ENCODE peak calls at places on chromosomes 13 and 19, in nine cellular contexts. P is iPS DF 19.7; S is activated CD8-positive, alpha-beta memory T cell treated with anti-CD3 and anti-CD28 coated beads for 24 hours; J is CD8-positive, alpha-beta memory T cell; L is fibroblast of mammary gland; E is AG04449; D is DMS153; M is NCI-H1092 treated with DMSO at 0.1 percent for 48 hours; A is GM04504. N is an unnamed sample.
A peak's percentile ranks its signal among the peaks of the same experiment; 100 is the strongest.

GRCh38 chr13:81929988-81930387 is 1589.1 kb upstream of the SPRY2 start:
- DNase-seq in P (peak; percentile 42), S (no peak), J (no peak), L (peak; percentile 8), E (no peak), D (peak; percentile 10), M (peak; percentile 52), A (no peak), N (peak; percentile 46)

GRCh38 chr19:572891-573825 is 762 bp downstream of the BSG start:
- DNase-seq in P (no peak), S (no peak), J (peak; percentile 52), L (peak; percentile 66), E (no peak), D (no peak), M (peak; percentile 48), A (no peak), N (peak; percentile 73)

GRCh38 chr13:99969934-99970760 is 1.4 kb downstream of the ZIC5 start:
- DNase-seq in P (no peak), S (peak; percentile 75), J (no peak), L (peak; percentile 26), E (no peak), D (peak; percentile 30), M (peak; percentile 84), A (no peak), N (peak; percentile 94)

GRCh38 chr13:42753697-42754096 is 27.7 kb upstream of the FAM216B start:
- DNase-seq in P (no peak), S (no peak), J (no peak), L (peak; percentile 65), E (no peak), D (peak; percentile 31), M (no peak), A (no peak), N (no peak)

GRCh38 chr19:3857449-3858003 is 11.3 kb downstream of the ZFR2 start:
- DNase-seq in P (no peak), S (no peak), J (no peak), L (no peak), E (no peak), D (peak; percentile 14), M (peak; percentile 12), A (no peak), N (no peak)

GRCh38 chr13:100108913-100109507 is 20.1 kb downstream of the PCCA start:
- DNase-seq in P (no peak), S (no peak), J (no peak), L (no peak), E (no peak), D (no peak), M (no peak), A (no peak), N (no peak)

GRCh38 chr19:1007852-1008251 is 7.6 kb downstream of the GRIN3B start:
- DNase-seq in P (no peak), S (no peak), J (no peak), L (no peak), E (no peak), D (no peak), M (no peak), A (no peak), N (no peak)

GRCh38 chr19:23817519-23817918 is 58.8 kb upstream of the ZNF681 start:
- DNase-seq in P (peak; percentile 56), S (no peak), J (peak; percentile 62), L (peak; percentile 17), E (no peak), D (no peak), M (no peak), A (no peak), N (peak; percentile 75)

GRCh38 chr13:45228002-45228401 is 27.2 kb upstream of the KCTD4 start:
- DNase-seq in P (no peak), S (no peak), J (no peak), L (no peak), E (no peak), D (no peak), M (no peak), A (no peak), N (no peak)

GRCh38 chr13:109700176-109700575 is 86.2 kb downstream of the IRS2 start:
- DNase-seq in P (no peak), S (no peak), J (no peak), L (peak; percentile 80), E (no peak), D (peak; percentile 95), M (peak; percentile 83), A (peak; percentile 15), N (peak; percentile 59)

GRCh38 chr13:87754097-87754496 is 82.9 kb downstream of the SLITRK5 start:
- DNase-seq in P (no peak), S (no peak), J (no peak), L (no peak), E (no peak), D (no peak), M (no peak), A (no peak), N (no peak)

GRCh38 chr19:24029941-24030636 is 56.9 kb upstream of the ZNF254 start:
- DNase-seq in P (no peak), S (no peak), J (no peak), L (no peak), E (no peak), D (no peak), M (peak; percentile 13), A (no peak), N (peak; percentile 57)

GRCh38 chr13:99313473-99313872 is 6.3 kb upstream of the GPR183 start:
- DNase-seq in P (no peak), S (no peak), J (no peak), L (no peak), E (no peak), D (no peak), M (peak; percentile 11), A (no peak), N (no peak)

GRCh38 chr19:3507371-3508120 is 1.4 kb downstream of the FZR1 start:
- DNase-seq in P (peak; percentile 30), S (peak; percentile 64), J (peak; percentile 69), L (no peak), E (no peak), D (no peak), M (no peak), A (no peak), N (peak; percentile 83)

GRCh38 chr13:76472916-76473315 is 413.3 kb downstream of the KCTD12 start:
- DNase-seq in P (no peak), S (no peak), J (no peak), L (no peak), E (no peak), D (no peak), M (no peak), A (no peak), N (no peak)

GRCh38 chr13:113489549-113490495 is 689 bp downstream of the DCUN1D2 start:
- DNase-seq in P (no peak), S (peak; percentile 80), J (peak; percentile 56), L (peak; percentile 37), E (no peak), D (no peak), M (peak; percentile 45), A (peak; percentile 12), N (peak; percentile 76)

GRCh38 chr13:20125129-20125782 is 35.6 kb downstream of the GJA3 start:
- DNase-seq in P (no peak), S (no peak), J (no peak), L (peak; percentile 81), E (no peak), D (no peak), M (no peak), A (no peak), N (no peak)

GRCh38 chr19:2327773-2328400 is 499 bp downstream of the LSM7 start:
- DNase-seq in P (peak; percentile 72), S (peak; percentile 81), J (peak; percentile 69), L (peak; percentile 86), E (peak; percentile 40), D (peak; percentile 64), M (peak; percentile 41), A (peak; percentile 68), N (peak; percentile 90)

GRCh38 chr19:44948763-44949374 is 3.0 kb downstream of the APOC2 start:
- DNase-seq in P (no peak), S (no peak), J (no peak), L (peak; percentile 42), E (no peak), D (no peak), M (no peak), A (no peak), N (no peak)

GRCh38 chr13:40440990-40441820 is 225.2 kb downstream of the FOXO1 start:
- DNase-seq in P (no peak), S (no peak), J (no peak), L (peak; percentile 69), E (no peak), D (peak; percentile 31), M (no peak), A (no peak), N (no peak)

GRCh38 chr19:45653634-45654033 is 14.4 kb upstream of the GIPR start:
- DNase-seq in P (no peak), S (no peak), J (no peak), L (peak; percentile 16), E (no peak), D (no peak), M (no peak), A (no peak), N (peak; percentile 54)

GRCh38 chr19:42466521-42467436 is 24.0 kb upstream of the CXCL17 start:
- DNase-seq in P (no peak), S (no peak), J (no peak), L (no peak), E (no peak), D (no peak), M (no peak), A (no peak), N (no peak)

GRCh38 chr19:6362024-6362344 is 653 bp downstream of the CLPP start:
- DNase-seq in P (no peak), S (no peak), J (no peak), L (no peak), E (no peak), D (no peak), M (peak; percentile 22), A (no peak), N (no peak)

GRCh38 chr19:30228113-30228725 is 144.0 kb upstream of the ZNF536 start:
- DNase-seq in P (no peak), S (no peak), J (no peak), L (no peak), E (no peak), D (no peak), M (no peak), A (no peak), N (peak; percentile 64)

GRCh38 chr13:72457151-72457550 is 270.3 kb downstream of the MZT1 start:
- DNase-seq in P (no peak), S (no peak), J (no peak), L (no peak), E (no peak), D (no peak), M (no peak), A (no peak), N (no peak)